ENCODE peak calls at places on chromosomes 2 and 18, in seven cellular contexts. X, I, C, A, V, F and O are unnamed samples.

GRCh38 chr2:149872041-149872440 is 284.5 kb upstream of the MMADHC start:
- DNase-seq in X (no peak), I (no peak), C (peak), A (no peak), V (no peak), F (no peak), O (no peak)

GRCh38 chr2:172046080-172046678 is 39.1 kb upstream of the DLX1 start:
- DNase-seq in X (no peak), I (no peak), C (peak), A (no peak), V (no peak), F (no peak), O (no peak)

GRCh38 chr2:18492721-18493120 is 67.7 kb downstream of the RDH14 start:
- DNase-seq in X (no peak), I (no peak), C (no peak), A (no peak), V (no peak), F (no peak), O (no peak)

GRCh38 chr2:86441789-86442641 is 844 bp downstream of the KDM3A start:
- DNase-seq in X (no peak), I (peak), C (peak), A (peak), V (no peak), F (no peak), O (peak)

GRCh38 chr18:13313006-13313661 is 94.6 kb downstream of the LDLRAD4 start:
- DNase-seq in X (no peak), I (no peak), C (no peak), A (no peak), V (no peak), F (no peak), O (peak)

GRCh38 chr2:96762529-96763253 is 2.0 kb downstream of the CNNM4 start:
- DNase-seq in X (no peak), I (peak), C (peak), A (no peak), V (peak), F (no peak), O (no peak)

GRCh38 chr2:226701052-226701451 is 98.6 kb downstream of the IRS1 start:
- DNase-seq in X (peak), I (no peak), C (peak), A (no peak), V (no peak), F (no peak), O (no peak)

GRCh38 chr2:20439193-20439475 is 7.7 kb upstream of the RHOB start:
- DNase-seq in X (no peak), I (no peak), C (peak), A (no peak), V (peak), F (no peak), O (no peak)

GRCh38 chr2:223613017-223613950 is 11.1 kb upstream of the SCG2 start:
- DNase-seq in X (peak), I (no peak), C (peak), A (peak), V (peak), F (no peak), O (no peak)